ENCODE peak calls at places on chromosomes 16 and 17, in seven cellular contexts. C, E, L, H, Y, W and I are unnamed samples.

GRCh38 chr17:73104450-73104849 is 12.0 kb upstream of the SLC39A11 start:
- DNase-seq in H (no peak), Y (no peak), C (no peak), E (no peak), W (no peak), L (no peak), I (peak; percentile 35)

GRCh38 chr16:86355538-86355937 is 154.8 kb upstream of the FOXF1 start:
- DNase-seq in Y (no peak), C (no peak), W (peak; percentile 71), H (no peak), E (peak; percentile 96), L (no peak), I (no peak)

GRCh38 chr17:59626756-59627155 is 7.1 kb downstream of the CLTC start:
- DNase-seq in L (no peak), Y (no peak), W (no peak), E (no peak), C (no peak), H (no peak), I (no peak)

GRCh38 chr16:31274831-31275816 is 15.3 kb downstream of the ITGAM start:
- DNase-seq in H (no peak), E (no peak), L (no peak), W (no peak), C (no peak), Y (peak; percentile 98), I (no peak)

GRCh38 chr17:55577011-55577586 is 65.8 kb upstream of the SMIM36 start:
- DNase-seq in E (peak; percentile 84), Y (no peak), W (no peak), H (no peak), C (peak; percentile 32), L (peak; percentile 29), I (no peak)

GRCh38 chr16:15464401-15465186 is 30.2 kb downstream of the BMERB1 start:
- DNase-seq in H (no peak), W (no peak), L (no peak), C (no peak), Y (no peak), E (peak; percentile 45), I (no peak)

GRCh38 chr17:78993241-78993956 is 13.7 kb upstream of the LGALS3BP start:
- DNase-seq in C (peak; percentile 74), E (peak; percentile 26), W (no peak), L (peak; percentile 41), H (peak; percentile 60), Y (peak; percentile 31), I (no peak)

GRCh38 chr17:66398617-66399016 is 96.2 kb downstream of the PRKCA start:
- DNase-seq in E (no peak), Y (no peak), C (no peak), L (no peak), H (no peak), W (no peak), I (no peak)

GRCh38 chr17:1399366-1399678 is 700 bp downstream of the YWHAE start:
- DNase-seq in L (no peak), C (peak; percentile 74), H (no peak), Y (no peak), W (no peak), E (no peak), I (no peak)

GRCh38 chr16:24966031-24966430 is 49.1 kb downstream of the ARHGAP17 start:
- DNase-seq in C (no peak), L (no peak), H (no peak), E (no peak), W (no peak), Y (no peak), I (no peak)

GRCh38 chr16:46918905-46919792 is 35.0 kb downstream of the GPT2 start:
- DNase-seq in H (peak; percentile 94), C (no peak), L (no peak), E (no peak), Y (no peak), W (no peak), I (no peak)

GRCh38 chr17:81043725-81044427 is 8.9 kb downstream of the BAIAP2 start:
- DNase-seq in H (peak; percentile 50), W (no peak), C (peak; percentile 52), E (peak; percentile 89), Y (peak; percentile 79), L (no peak), I (no peak)

GRCh38 chr16:67431077-67431804 is at the start of gene HSD11B2:
- DNase-seq in L (no peak), W (no peak), E (peak; percentile 38), H (peak; percentile 82), Y (peak; percentile 44), C (peak; percentile 78), I (no peak)

DNA sequence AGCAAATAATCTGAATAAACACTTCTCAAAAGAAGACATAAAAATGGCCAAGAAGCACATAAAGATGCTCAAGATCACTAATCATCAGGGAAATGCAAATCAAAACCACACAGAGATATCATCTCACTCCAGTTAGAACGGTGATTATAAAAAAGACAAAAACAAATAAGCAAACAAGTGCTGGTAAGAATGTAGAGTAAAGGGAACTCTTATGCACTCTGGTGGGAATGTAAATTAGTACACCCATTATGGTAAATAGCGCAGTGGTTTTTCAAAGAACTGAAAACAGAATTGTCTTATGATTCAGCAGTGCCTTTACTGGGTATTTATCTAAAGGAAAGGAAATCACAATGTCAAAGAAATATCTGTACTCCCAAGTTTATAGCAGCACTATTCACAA is 343.2 kb downstream of the HAPSTR1 start:
- DNase-seq in E (no peak), Y (no peak), L (no peak), C (no peak), W (no peak), H (no peak), I (no peak)
- TF ChIP-seq CTCF in E (no peak), Y (no peak), L (no peak), C (peak; percentile 23), W (no peak), H (no peak), I (no peak)

DNA sequence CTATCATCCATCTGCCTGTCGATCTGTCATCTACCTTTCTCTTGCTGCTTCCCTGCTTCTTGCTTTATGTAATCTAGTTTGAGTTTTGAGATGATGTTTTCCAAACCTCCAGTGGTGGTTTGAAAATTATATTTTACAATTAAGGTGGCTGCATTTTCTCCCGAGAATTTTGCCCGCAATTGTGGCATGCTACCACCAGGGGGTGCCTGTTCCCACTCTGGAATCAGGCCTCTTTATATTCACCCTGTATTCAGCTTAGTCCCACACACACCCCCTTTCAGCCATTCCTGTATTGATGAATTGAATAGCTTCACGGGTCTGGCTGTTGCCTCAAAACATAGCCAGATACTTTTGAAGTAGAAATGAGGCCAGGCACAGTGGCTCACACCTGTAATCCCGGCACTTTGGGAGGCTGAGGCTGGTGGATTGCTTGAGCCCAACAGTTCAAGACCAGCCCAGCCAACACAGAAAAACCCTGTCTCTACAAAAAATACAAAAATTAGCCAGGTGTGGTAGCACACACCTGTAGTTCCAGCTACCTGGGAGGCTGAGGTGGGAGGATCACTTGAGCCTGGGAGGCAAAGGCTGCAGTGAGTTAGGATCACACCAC is 3.2 kb downstream of the PRSS22 start:
- DNase-seq in W (no peak), H (no peak), E (no peak), L (no peak), C (no peak), Y (no peak), I (no peak)
- TF ChIP-seq CTCF in W (peak; percentile 60), H (peak; percentile 49), E (peak; percentile 42), L (no peak), C (no peak), Y (peak; percentile 47), I (peak; percentile 17)

DNA sequence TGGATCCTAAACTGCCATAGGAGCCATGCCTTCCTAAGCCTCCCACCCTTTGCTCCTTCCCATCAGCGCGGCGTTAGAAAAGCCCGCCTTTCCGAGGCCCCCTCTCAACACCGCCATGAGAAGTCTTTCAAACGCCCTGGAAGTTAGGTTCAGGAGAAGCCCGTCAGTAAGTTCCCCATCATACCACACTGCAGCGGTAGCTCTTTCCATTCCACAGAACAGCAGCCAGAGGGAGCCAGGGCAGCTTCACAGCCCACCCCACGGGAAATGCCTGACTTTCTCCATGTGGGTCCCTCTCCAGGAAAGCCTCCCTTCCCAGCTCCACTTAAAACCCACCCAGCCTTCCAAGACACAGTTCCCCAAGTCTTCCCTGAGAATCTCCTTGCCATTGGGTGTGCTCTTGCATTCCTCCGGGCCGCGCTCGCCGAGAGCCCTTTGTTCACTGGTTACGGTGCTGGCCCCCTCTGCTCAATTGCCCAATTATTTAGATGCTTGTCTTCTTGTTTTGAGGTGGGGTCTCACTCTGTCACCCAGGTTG is 28.7 kb downstream of the KIAA0513 start:
- DNase-seq in H (no peak), Y (no peak), L (no peak), E (peak; percentile 31), W (no peak), C (peak; percentile 33), I (no peak)
- TF ChIP-seq CTCF in H (no peak), Y (peak; percentile 6), L (no peak), E (peak; percentile 45), W (peak; percentile 56), C (peak; percentile 40), I (no peak)

GRCh38 chr16:2459647-2460390 is at the start of gene TEDC2:
- DNase-seq in C (peak; percentile 98), W (peak; percentile 74), Y (peak; percentile 85), L (peak; percentile 98), H (peak; percentile 98), E (peak; percentile 92), I (peak; percentile 100)
- TF ChIP-seq CTCF in C (no peak), W (no peak), Y (no peak), L (no peak), H (no peak), E (no peak), I (no peak)